ENCODE peak calls at places on chromosomes 2 and 18, in eight cellular contexts. Y is left colon; U is activated CD8-positive, alpha-beta memory T cell treated with anti-CD3 and anti-CD28 coated beads for 1 hour; D is NCI-H1092 treated with DMSO at 0.1 percent for 48 hours; C is spleen; Q is Calu3; A is coronary artery; N is stimulated activated CD8-positive, alpha-beta memory T cell treated with anti-CD3 and anti-CD28 coated beads, Interleukin-15, amount 100 ng/mL, for 4 hours. K is an unnamed sample.

GRCh38 chr2:7951001-7951400 is 730.9 kb upstream of the ID2 start:
- DNase-seq in Y (no peak), U (no peak), D (no peak), C (no peak), Q (no peak), A (no peak), N (no peak), K (no peak)

GRCh38 chr18:48203288-48203945 is 205.8 kb downstream of the ZBTB7C start:
- DNase-seq in Y (no peak), U (no peak), D (no peak), C (no peak), Q (no peak), A (no peak), N (no peak), K (no peak)

GRCh38 chr2:186554850-186555785 is 34.7 kb upstream of the ITGAV start:
- DNase-seq in Y (no peak), U (no peak), D (no peak), C (no peak), Q (no peak), A (no peak), N (no peak), K (no peak)

GRCh38 chr2:134739879-134740301 is 21.1 kb upstream of the TMEM163 start:
- DNase-seq in Y (no peak), U (no peak), D (no peak), C (peak; percentile 84), Q (no peak), A (no peak), N (no peak), K (no peak)

GRCh38 chr2:227626580-227627151 is 9.4 kb downstream of the SCYGR4 start:
- DNase-seq in Y (no peak), U (no peak), D (no peak), C (no peak), Q (no peak), A (no peak), N (no peak), K (no peak)

GRCh38 chr2:167289651-167290410 is 401.6 kb downstream of the XIRP2 start:
- DNase-seq in Y (no peak), U (no peak), D (no peak), C (no peak), Q (no peak), A (no peak), N (no peak), K (no peak)

GRCh38 chr2:143254108-143254507 is 124.9 kb downstream of the ARHGAP15 start:
- DNase-seq in Y (no peak), U (no peak), D (no peak), C (no peak), Q (no peak), A (no peak), N (no peak), K (no peak)

GRCh38 chr2:19847486-19847885 is 54.3 kb downstream of the TTC32 start:
- DNase-seq in Y (no peak), U (no peak), D (no peak), C (no peak), Q (no peak), A (peak; percentile 49), N (no peak), K (no peak)

GRCh38 chr2:83238111-83238510 is 1221.0 kb downstream of the SUCLG1 start:
- DNase-seq in Y (no peak), U (no peak), D (no peak), C (no peak), Q (no peak), A (no peak), N (no peak), K (no peak)

GRCh38 chr2:23420840-23421476 is 36.0 kb downstream of the KLHL29 start:
- DNase-seq in Y (no peak), U (no peak), D (no peak), C (no peak), Q (no peak), A (peak; percentile 56), N (no peak), K (no peak)

GRCh38 chr2:182897137-182897536 is 30.7 kb upstream of the FRZB start:
- DNase-seq in Y (no peak), U (no peak), D (no peak), C (no peak), Q (no peak), A (no peak), N (no peak), K (no peak)

GRCh38 chr18:3162181-3162580 is 57.6 kb downstream of the MYOM1 start:
- DNase-seq in Y (peak; percentile 70), U (no peak), D (no peak), C (no peak), Q (no peak), A (no peak), N (no peak), K (no peak)

GRCh38 chr2:98895221-98895620 is 40.8 kb downstream of the CRACDL start:
- DNase-seq in Y (no peak), U (no peak), D (no peak), C (no peak), Q (no peak), A (no peak), N (no peak), K (no peak)

GRCh38 chr2:134124047-134124753 is 129.7 kb upstream of the MGAT5 start:
- DNase-seq in Y (peak; percentile 74), U (no peak), D (peak; percentile 36), C (no peak), Q (no peak), A (no peak), N (no peak), K (peak; percentile 70)

GRCh38 chr2:71393216-71393615 is 60.1 kb upstream of the DYSF start:
- DNase-seq in Y (no peak), U (no peak), D (no peak), C (no peak), Q (no peak), A (no peak), N (no peak), K (no peak)

GRCh38 chr2:28399289-28399688 is 6.6 kb downstream of the FOSL2 start:
- DNase-seq in Y (no peak), U (no peak), D (no peak), C (no peak), Q (no peak), A (no peak), N (no peak), K (no peak)

GRCh38 chr2:203533696-203534471 is 1.2 kb downstream of the RAPH1 start:
- DNase-seq in Y (no peak), U (no peak), D (no peak), C (no peak), Q (no peak), A (no peak), N (no peak), K (no peak)

GRCh38 chr2:15943378-15943851 is 3.1 kb downstream of the MYCN start:
- DNase-seq in Y (no peak), U (no peak), D (peak; percentile 28), C (no peak), Q (peak; percentile 69), A (no peak), N (no peak), K (no peak)

GRCh38 chr2:37625156-37625555 is 46.3 kb downstream of the CDC42EP3 start:
- DNase-seq in Y (no peak), U (no peak), D (no peak), C (no peak), Q (no peak), A (no peak), N (no peak), K (no peak)

GRCh38 chr18:7754725-7755181 is 187.6 kb downstream of the PTPRM start:
- DNase-seq in Y (no peak), U (no peak), D (no peak), C (no peak), Q (no peak), A (no peak), N (no peak), K (peak; percentile 94)

GRCh38 chr18:36652503-36652902 is 176.3 kb downstream of the TPGS2 start:
- DNase-seq in Y (no peak), U (no peak), D (no peak), C (no peak), Q (no peak), A (no peak), N (no peak), K (no peak)

GRCh38 chr2:67485431-67485830 is 88.3 kb downstream of the ETAA1 start:
- DNase-seq in Y (no peak), U (no peak), D (no peak), C (no peak), Q (no peak), A (no peak), N (no peak), K (no peak)

GRCh38 chr18:35050638-35051287 is 9.6 kb downstream of the MAPRE2 start:
- DNase-seq in Y (no peak), U (no peak), D (no peak), C (no peak), Q (no peak), A (no peak), N (no peak), K (no peak)

GRCh38 chr2:104375206-104375605 is 478.7 kb upstream of the POU3F3 start:
- DNase-seq in Y (no peak), U (no peak), D (no peak), C (no peak), Q (no peak), A (no peak), N (no peak), K (no peak)

GRCh38 chr18:12518832-12519534 is 111.3 kb downstream of the PRELID3A start:
- DNase-seq in Y (no peak), U (no peak), D (no peak), C (no peak), Q (no peak), A (no peak), N (no peak), K (no peak)

GRCh38 chr18:35457140-35457704 is 40.5 kb downstream of the INO80C start:
- DNase-seq in Y (no peak), U (no peak), D (no peak), C (no peak), Q (no peak), A (no peak), N (no peak), K (no peak)

GRCh38 chr18:59783138-59783537 is 85.9 kb upstream of the CCBE1 start:
- DNase-seq in Y (no peak), U (no peak), D (peak; percentile 59), C (no peak), Q (peak; percentile 72), A (no peak), N (no peak), K (peak; percentile 72)

GRCh38 chr2:142222715-142223114 is 91.9 kb upstream of the LRP1B start:
- DNase-seq in Y (no peak), U (no peak), D (no peak), C (no peak), Q (no peak), A (no peak), N (no peak), K (no peak)